ENCODE peak calls at places on chromosomes 1 and 21, in seven cellular contexts. E is astrocyte, T is fibroblast of lung, V is MM.1S, F is hepatocyte, R is neural progenitor cell, X is IMR-90. L is an unnamed sample. For H3K9me3 and H4K20me1, the result is how much of the 10 kb centered on the place peaks cover.

GRCh38 chr1:29835486-29836273 is 599.4 kb downstream of the PTPRU start:
- DNase-seq in E (peak), T (no peak), V (no peak), F (no peak), R (no peak), X (no peak), L (no peak)

GRCh38 chr1:238951809-238952208 is 434.6 kb upstream of the CHRM3 start:
- DNase-seq in E (peak), T (peak), V (peak), F (peak), R (peak), X (peak), L (no peak)

GRCh38 chr21:34110594-34111202 is 37.3 kb downstream of the MRPS6 start:
- DNase-seq in E (no peak), T (no peak), V (no peak), F (no peak), R (no peak), X (no peak), L (no peak)

GRCh38 chr1:234823191-234824176 is 213.5 kb upstream of the IRF2BP2 start:
- DNase-seq in E (no peak), T (no peak), V (no peak), F (peak), R (no peak), X (no peak), L (no peak)

GRCh38 chr1:66374561-66375111 is 159.3 kb upstream of the SGIP1 start:
- DNase-seq in E (peak), T (peak), V (peak), F (no peak), R (no peak), X (peak), L (peak)

GRCh38 chr1:201275266-201275666 is 8.0 kb upstream of the PKP1 start:
- DNase-seq in E (peak), T (peak), V (no peak), F (no peak), R (no peak), X (peak), L (no peak)

GRCh38 chr1:89622895-89623294 is 10.0 kb upstream of the LRRC8C start:
- DNase-seq in E (no peak), T (peak), V (peak), F (no peak), R (no peak), X (peak), L (no peak)

GRCh38 chr1:228459091-228459993 is 27.8 kb upstream of the RNF187 start:
- DNase-seq in E (peak), T (peak), V (peak), F (peak), R (peak), X (peak), L (peak)

GRCh38 chr1:197614916-197615692 is 160.2 kb downstream of the DENND1B start:
- DNase-seq in E (peak), T (peak), V (peak), F (peak), R (peak), X (peak), L (peak)

GRCh38 chr21:41250519-41250918 is 66.1 kb upstream of the FAM3B start:
- DNase-seq in E (peak), T (peak), V (no peak), F (no peak), R (no peak), X (peak), L (no peak)

GRCh38 chr21:39340687-39341086 is 8.2 kb downstream of the HMGN1 start:
- DNase-seq in E (no peak), T (no peak), V (no peak), F (no peak), R (no peak), X (no peak), L (no peak)

GRCh38 chr21:45987121-45987711 is 5.6 kb downstream of the COL6A1 start:
- DNase-seq in E (no peak), T (no peak), V (no peak), F (no peak), R (no peak), X (no peak), L (no peak)

GRCh38 chr1:27564710-27565649 is 39.0 kb downstream of the AHDC1 start:
- DNase-seq in E (no peak), T (no peak), V (no peak), F (peak), R (no peak), X (no peak), L (no peak)

GRCh38 chr1:161260939-161261858 is 2.7 kb downstream of the PCP4L1 start:
- DNase-seq in E (no peak), T (no peak), V (peak), F (peak), R (peak), X (no peak), L (peak)

GRCh38 chr1:29931477-29932175 is 695.3 kb downstream of the PTPRU start:
- DNase-seq in E (no peak), T (no peak), V (no peak), F (no peak), R (peak), X (no peak), L (no peak)

GRCh38 chr1:113830039-113830438 is 17.8 kb upstream of the RSBN1 start:
- DNase-seq in E (peak), T (peak), V (no peak), F (no peak), R (no peak), X (peak), L (no peak)

GRCh38 chr21:44552136-44552535 is 831 bp upstream of the KRTAP10-2 start:
- DNase-seq in E (no peak), T (no peak), V (no peak), F (no peak), R (no peak), X (no peak), L (no peak)
- H3K9me3 ChIP-seq in E (under half), T (under half), V (under half), F (under half), R (under half), X (under half), L (under half)

GRCh38 chr1:2519729-2520128 is 6.7 kb downstream of the PANK4 start:
- DNase-seq in E (no peak), T (no peak), V (no peak), F (no peak), R (no peak), X (no peak), L (no peak)
- H4K20me1 ChIP-seq in E (half or more), T (under half), V (under half), F (under half), R (half or more), X (under half), L (under half)

DNA sequence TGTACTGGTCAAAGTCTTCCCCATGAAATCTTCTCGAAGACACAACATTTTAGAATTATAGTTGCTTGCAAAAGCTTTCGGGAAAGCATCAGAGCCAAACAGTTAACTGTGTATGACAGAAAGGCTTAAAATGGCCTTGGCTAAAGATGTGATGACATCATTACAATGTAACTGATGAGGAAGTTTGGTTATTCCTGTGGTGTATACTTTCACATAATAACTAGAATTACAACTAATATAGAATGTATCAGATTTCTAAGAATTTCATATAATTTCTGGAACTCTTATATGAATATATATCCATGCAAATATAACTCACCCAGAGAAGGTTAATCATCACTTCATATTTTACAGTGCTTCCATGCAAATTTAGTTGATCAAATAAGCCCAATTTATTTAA is 8.4 kb downstream of the TP73 start:
- DNase-seq in E (no peak), T (no peak), V (no peak), F (no peak), R (no peak), X (no peak), L (no peak)
- H3K9me3 ChIP-seq in E (under half), T (under half), V (under half), F (under half), R (under half), X (under half), L (under half)

DNA sequence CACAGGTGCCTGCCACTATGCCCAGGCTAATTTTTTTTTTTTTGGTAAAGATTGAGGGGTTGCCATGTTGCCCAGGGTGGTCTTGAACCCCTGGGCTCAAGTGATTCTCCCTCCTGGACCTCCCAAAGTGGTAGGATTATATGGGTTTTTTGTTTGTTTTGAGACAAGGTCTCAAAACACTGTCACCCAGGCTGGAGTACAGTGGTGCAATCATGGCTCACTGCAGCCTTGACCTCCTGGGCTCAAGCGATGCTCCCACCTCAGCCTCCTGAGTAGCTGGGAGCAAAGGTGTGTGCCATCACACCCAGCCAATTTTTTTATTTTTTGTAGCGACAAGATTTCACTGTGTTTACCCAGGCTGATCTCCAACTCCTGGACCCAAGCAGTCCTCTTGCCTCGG is 8.9 kb upstream of the RCAN3 start:
- DNase-seq in E (no peak), T (no peak), V (no peak), F (no peak), R (no peak), X (no peak), L (no peak)
- H4K20me1 ChIP-seq in E (under half), T (under half), V (under half), F (under half), R (under half), X (under half), L (under half)

GRCh38 chr1:145757420-145757819 is 38.1 kb downstream of the CD160 start:
- DNase-seq in E (peak), T (peak), V (no peak), F (no peak), R (no peak), X (peak), L (no peak)

GRCh38 chr1:145759713-145760112 is 40.4 kb downstream of the CD160 start:
- DNase-seq in E (no peak), T (no peak), V (no peak), F (no peak), R (no peak), X (no peak), L (no peak)

GRCh38 chr1:145758116-145758515 is 38.8 kb downstream of the CD160 start:
- DNase-seq in E (no peak), T (no peak), V (no peak), F (no peak), R (no peak), X (no peak), L (no peak)

GRCh38 chr1:145758575-145758974 is 39.3 kb downstream of the CD160 start:
- DNase-seq in E (no peak), T (no peak), V (no peak), F (no peak), R (no peak), X (no peak), L (no peak)
- H3K9me3 ChIP-seq in E (under half), T (under half), V (under half), F (under half), R (under half), X (under half), L (under half)

L was measured in OCI-LY7.